ENCODE peak calls at places on chromosomes 3 and 15, in seven cellular contexts. Z, S, R, Y, P, V and J are unnamed samples.

GRCh38 chr3:184874709-184875644 is 63.0 kb downstream of the VPS8 start:
- DNase-seq in R (no peak), Z (peak; percentile 31), V (peak; percentile 32), S (peak; percentile 10), Y (no peak), P (no peak), J (peak; percentile 45)

GRCh38 chr3:132726341-132726823 is 4.2 kb upstream of the NPHP3 start:
- DNase-seq in V (peak; percentile 22), P (peak; percentile 61), R (no peak), S (peak; percentile 19), Z (no peak), Y (no peak), J (peak; percentile 37)

GRCh38 chr3:55923626-55924025 is 436.5 kb upstream of the WNT5A start:
- DNase-seq in Z (no peak), Y (no peak), P (no peak), R (no peak), V (no peak), S (no peak), J (no peak)

GRCh38 chr15:88073386-88073681 is 183.2 kb downstream of the NTRK3 start:
- DNase-seq in P (no peak), R (no peak), S (no peak), V (no peak), Y (no peak), Z (no peak), J (no peak)

GRCh38 chr3:186708983-186709679 is 8.0 kb upstream of the KNG1 start:
- DNase-seq in R (no peak), P (no peak), Y (no peak), V (no peak), S (no peak), Z (no peak), J (no peak)

GRCh38 chr15:87547470-87548181 is 708.9 kb downstream of the NTRK3 start:
- DNase-seq in Z (no peak), Y (no peak), P (no peak), S (no peak), R (no peak), V (no peak), J (peak; percentile 37)

GRCh38 chr3:120048355-120048754 is 45.9 kb downstream of the GSK3B start:
- DNase-seq in R (no peak), P (no peak), Z (no peak), Y (no peak), S (no peak), V (peak; percentile 5), J (no peak)

GRCh38 chr3:57080171-57080570 is 19.7 kb downstream of the SPATA12 start:
- DNase-seq in P (no peak), Y (no peak), Z (no peak), V (no peak), S (no peak), R (no peak), J (no peak)

GRCh38 chr3:147397155-147397888 is 9.0 kb downstream of the ZIC4 start:
- DNase-seq in Z (no peak), R (no peak), S (no peak), Y (no peak), P (no peak), V (no peak), J (peak; percentile 99)